ENCODE peak calls at places on chromosomes 3 and 15, in six cellular contexts. T is GM23338, D is GM23248, Q is PC-3, E is hepatocyte, P is HCT116. W is an unnamed sample.

GRCh38 chr15:53453253-53454105 is 306.0 kb downstream of the WDR72 start:
- DNase-seq in E (peak), P (no peak), T (no peak), D (no peak), Q (no peak), W (no peak)

GRCh38 chr15:65942436-65942835 is 73.1 kb downstream of the RAB11A start:
- DNase-seq in T (no peak), P (no peak), Q (no peak), D (no peak), E (no peak), W (peak)

GRCh38 chr3:188157971-188158370 is 4.0 kb downstream of the LPP start:
- DNase-seq in P (no peak), D (no peak), T (no peak), Q (no peak), E (peak), W (no peak)

GRCh38 chr3:39205131-39205530 is 12.7 kb upstream of the XIRP1 start:
- DNase-seq in E (no peak), D (no peak), P (no peak), T (no peak), Q (no peak), W (no peak)

GRCh38 chr15:81526029-81526428 is 152.0 kb upstream of the TMC3 start:
- DNase-seq in E (no peak), P (no peak), T (no peak), D (no peak), Q (no peak), W (no peak)

GRCh38 chr3:126956361-126956760 is 26.6 kb upstream of the PLXNA1 start:
- DNase-seq in D (no peak), Q (no peak), T (no peak), E (no peak), P (no peak), W (no peak)

GRCh38 chr15:80404719-80405553 is 754 bp downstream of the ARNT2 start:
- DNase-seq in E (peak), P (no peak), D (no peak), Q (no peak), T (peak), W (peak)

GRCh38 chr3:111714305-111714704 is 119.2 kb upstream of the ZBED2 start:
- DNase-seq in Q (peak), P (no peak), E (no peak), T (peak), D (peak), W (peak)

GRCh38 chr3:178672263-178672662 is 136.0 kb downstream of the KCNMB2 start:
- DNase-seq in P (no peak), T (no peak), Q (no peak), E (no peak), D (peak), W (no peak)

GRCh38 chr15:84079885-84080777 is 155.4 kb upstream of the GOLGA6L4 start:
- DNase-seq in Q (no peak), T (peak), P (no peak), D (peak), E (peak), W (peak)

GRCh38 chr15:73344051-73344450 is 24.7 kb downstream of the HCN4 start:
- DNase-seq in P (no peak), T (no peak), E (no peak), Q (no peak), D (peak), W (no peak)

GRCh38 chr3:133547432-133548041 is 25.9 kb upstream of the CDV3 start:
- DNase-seq in D (peak), E (peak), T (peak), Q (no peak), P (no peak), W (no peak)

GRCh38 chr3:152399374-152399773 is 130.6 kb downstream of the MBNL1 start:
- DNase-seq in P (no peak), D (peak), E (no peak), Q (peak), T (no peak), W (no peak)

GRCh38 chr3:98513136-98513535 is 9.6 kb downstream of the CLDND1 start:
- DNase-seq in D (peak), E (no peak), P (peak), T (no peak), Q (peak), W (no peak)

GRCh38 chr15:86038491-86038890 is 41.2 kb upstream of the AGBL1 start:
- DNase-seq in D (no peak), P (no peak), Q (no peak), T (no peak), E (no peak), W (no peak)

GRCh38 chr15:55649058-55649423 is 60.9 kb upstream of the PYGO1 start:
- DNase-seq in D (peak), E (no peak), Q (peak), T (no peak), P (no peak), W (no peak)

GRCh38 chr15:52076889-52077781 is 35.4 kb downstream of the BCL2L10 start:
- DNase-seq in T (no peak), Q (peak), E (peak), P (peak), D (peak), W (no peak)

GRCh38 chr15:88776646-88777045 is 26.6 kb upstream of the ACAN start:
- DNase-seq in D (no peak), P (no peak), Q (no peak), E (no peak), T (no peak), W (no peak)

GRCh38 chr3:129162729-129163579 is 2.1 kb upstream of the ISY1 start:
- DNase-seq in Q (no peak), P (no peak), T (peak), D (peak), E (no peak), W (peak)

GRCh38 chr15:37880009-37880834 is 54.2 kb upstream of the TMCO5A start:
- DNase-seq in T (peak), Q (peak), P (peak), D (peak), E (peak), W (peak)

GRCh38 chr3:47515864-47516319 is 2.4 kb upstream of the ELP6 start:
- DNase-seq in Q (no peak), T (no peak), D (no peak), E (no peak), P (no peak), W (no peak)

GRCh38 chr3:7977245-7978103 is 524.1 kb upstream of the LMCD1 start:
- DNase-seq in T (no peak), D (no peak), Q (no peak), E (peak), P (no peak), W (no peak)

GRCh38 chr3:24388611-24389010 is 106.0 kb downstream of the THRB start:
- DNase-seq in Q (peak), E (no peak), D (no peak), T (no peak), P (no peak), W (no peak)

GRCh38 chr3:160980740-160981139 is 124.4 kb downstream of the B3GALNT1 start:
- DNase-seq in P (no peak), T (no peak), D (no peak), Q (no peak), E (no peak), W (no peak)

GRCh38 chr3:44110643-44111042 is 131.0 kb upstream of the TOPAZ1 start:
- DNase-seq in Q (no peak), P (no peak), T (no peak), E (no peak), D (no peak), W (no peak)

GRCh38 chr3:130892759-130893239 is 1.1 kb upstream of the ATP2C1 start:
- DNase-seq in T (peak), P (peak), E (peak), D (peak), Q (peak), W (peak)

GRCh38 chr3:48157950-48158376 is 30.3 kb downstream of the CDC25A start:
- DNase-seq in T (peak), E (peak), Q (peak), D (peak), P (peak), W (peak)

GRCh38 chr3:104553121-104553520 is 813.6 kb upstream of the ALCAM start:
- DNase-seq in E (no peak), T (no peak), Q (no peak), D (no peak), P (no peak), W (no peak)

GRCh38 chr3:104547040-104547439 is 819.7 kb upstream of the ALCAM start:
- DNase-seq in P (no peak), Q (no peak), D (no peak), T (peak), E (no peak), W (no peak)

GRCh38 chr3:104548401-104548800 is 818.3 kb upstream of the ALCAM start:
- DNase-seq in T (no peak), Q (peak), D (no peak), E (no peak), P (no peak), W (no peak)

GRCh38 chr3:104546301-104546700 is 820.4 kb upstream of the ALCAM start:
- DNase-seq in D (no peak), E (no peak), P (no peak), T (no peak), Q (no peak), W (no peak)

DNA sequence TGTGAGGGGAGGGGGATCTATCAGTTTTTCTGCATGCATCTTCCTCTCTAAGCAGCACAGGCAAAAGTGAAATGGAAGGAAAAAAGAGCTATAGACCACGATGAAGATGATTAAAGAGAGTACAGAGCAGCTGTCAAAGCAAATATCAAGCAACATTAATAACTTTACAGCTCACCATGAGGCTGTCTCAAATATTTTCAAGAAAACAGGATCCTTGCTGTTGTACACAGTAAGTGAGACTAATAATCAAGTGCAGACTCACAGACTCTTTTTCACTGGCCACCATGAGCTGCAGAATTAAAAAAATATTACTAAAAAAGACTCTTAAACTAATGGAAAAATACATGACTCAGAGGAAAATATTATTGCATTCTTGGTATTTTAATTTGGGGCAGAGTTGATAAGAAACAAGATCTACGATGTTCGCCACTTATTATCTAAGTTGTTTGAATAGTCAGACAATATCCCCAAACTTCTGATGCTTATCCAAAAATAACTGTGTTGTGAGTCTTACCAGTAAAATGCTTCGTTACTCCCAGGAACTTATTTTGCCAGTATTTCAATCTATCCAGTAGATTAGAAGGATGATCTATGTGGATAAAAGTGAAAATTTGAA is 817.5 kb upstream of the ALCAM start:
- DNase-seq in P (no peak), T (no peak), Q (peak), D (no peak), E (no peak), W (no peak)
- H2AFZ ChIP-seq in P (no peak), T (no peak), Q (no peak), D (no peak), E (no peak), W (no peak)

GRCh38 chr3:66385066-66385465 is 115.8 kb downstream of the LRIG1 start:
- DNase-seq in P (no peak), E (no peak), Q (no peak), D (no peak), T (no peak), W (no peak)
- TF ChIP-seq EZH2phosphoT487 in P (no peak), E (no peak), Q (no peak), D (no peak), T (no peak), W (no peak)

GRCh38 chr3:124821356-124821755 is 65.8 kb downstream of the ITGB5 start:
- DNase-seq in Q (no peak), D (no peak), T (no peak), P (no peak), E (no peak), W (no peak)
- H2AFZ ChIP-seq in Q (no peak), D (no peak), T (no peak), P (no peak), E (no peak), W (no peak)

DNA sequence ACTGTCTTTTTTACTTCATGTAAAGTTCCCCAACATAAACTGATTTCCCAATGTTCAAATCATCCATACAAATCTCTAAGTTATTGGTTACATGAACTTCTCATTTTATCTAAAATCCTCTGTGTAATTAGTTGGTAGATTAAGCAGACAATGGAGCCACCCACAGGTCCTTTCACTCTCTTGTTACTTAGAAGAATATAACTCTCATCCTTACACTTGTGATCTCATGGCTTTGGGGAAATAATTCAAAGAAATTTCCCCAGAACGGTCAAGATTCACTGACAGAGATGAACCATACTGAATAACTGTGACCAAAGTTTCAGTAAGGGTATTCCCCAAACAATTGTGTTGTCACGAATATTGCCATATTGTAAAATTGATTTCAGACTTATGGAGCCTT is 1102.6 kb upstream of the EPHA6 start:
- DNase-seq in E (no peak), P (no peak), T (no peak), D (no peak), Q (no peak), W (no peak)
- TF ChIP-seq EZH2phosphoT487 in E (no peak), P (no peak), T (no peak), D (no peak), Q (no peak), W (no peak)

GRCh38 chr3:120142236-120142635 is 48.0 kb upstream of the GSK3B start:
- DNase-seq in D (no peak), Q (no peak), P (no peak), E (no peak), T (no peak), W (no peak)
- H2AFZ ChIP-seq in D (peak), Q (no peak), P (no peak), E (no peak), T (no peak), W (no peak)

GRCh38 chr3:14267976-14268375 is 89.4 kb downstream of the LSM3 start:
- DNase-seq in T (no peak), P (no peak), Q (peak), D (no peak), E (no peak), W (no peak)
- TF ChIP-seq EZH2phosphoT487 in T (no peak), P (no peak), Q (no peak), D (no peak), E (no peak), W (no peak)

DNA sequence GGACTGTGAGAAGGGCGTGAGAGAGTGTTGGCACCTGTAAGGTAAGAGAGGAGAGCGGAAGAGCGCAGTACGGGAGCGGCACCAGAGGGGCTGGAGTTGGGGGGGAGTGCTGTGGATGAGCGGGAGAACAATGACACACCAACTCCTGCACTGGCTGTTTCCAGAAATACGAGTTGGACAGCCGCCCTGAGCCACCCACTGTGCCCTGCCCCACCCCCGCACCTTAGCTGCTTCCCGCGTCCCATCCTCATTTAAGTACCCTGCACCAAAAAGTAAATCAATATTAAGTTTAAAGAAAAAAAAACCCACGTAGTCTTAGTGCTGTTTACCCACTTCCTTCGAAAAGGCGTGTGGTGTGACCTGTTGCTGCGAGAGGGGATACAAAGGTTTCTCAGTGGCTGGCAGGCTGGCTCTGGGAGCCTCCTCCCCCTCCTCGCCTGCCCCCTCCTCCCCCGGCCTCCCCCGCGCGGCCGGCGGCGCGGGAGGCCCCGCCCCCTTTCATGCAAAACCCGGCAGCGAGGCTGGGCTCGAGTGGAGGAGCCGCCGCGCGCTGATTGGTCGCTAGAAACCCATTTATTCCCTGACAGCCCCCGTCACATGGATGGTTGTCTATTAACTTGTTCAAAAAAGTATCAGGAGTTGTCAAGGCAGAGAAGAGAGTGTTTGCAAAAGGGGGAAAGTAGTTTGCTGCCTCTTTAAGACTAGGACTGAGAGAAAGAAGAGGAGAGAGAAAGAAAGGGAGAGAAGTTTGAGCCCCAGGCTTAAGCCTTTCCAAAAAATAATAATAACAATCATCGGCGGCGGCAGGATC is at the start of gene SOX2:
- DNase-seq in Q (peak), D (peak), E (peak), P (peak), T (peak), W (peak)
- H2AFZ ChIP-seq in Q (peak), D (peak), E (peak), P (peak), T (no peak), W (no peak)

GRCh38 chr3:134627831-134628230 is 23.0 kb downstream of the KY start:
- DNase-seq in E (no peak), T (no peak), Q (peak), D (peak), P (no peak), W (no peak)
- TF ChIP-seq EZH2phosphoT487 in E (no peak), T (no peak), Q (no peak), D (no peak), P (no peak), W (no peak)

GRCh38 chr3:57451150-57451846 is 92.8 kb downstream of the DNAH12 start:
- DNase-seq in T (no peak), Q (no peak), D (no peak), P (no peak), E (no peak), W (no peak)

GRCh38 chr3:57444469-57444868 is 99.7 kb downstream of the DNAH12 start:
- DNase-seq in T (no peak), D (no peak), E (no peak), Q (peak), P (no peak), W (no peak)

GRCh38 chr3:57446318-57446841 is 97.8 kb downstream of the DNAH12 start:
- DNase-seq in D (peak), Q (no peak), T (no peak), P (no peak), E (peak), W (no peak)
- H2AFZ ChIP-seq in D (no peak), Q (peak), T (no peak), P (peak), E (no peak), W (peak)